ENCODE peak calls at places on chromosomes 5 and 9, in four cellular contexts. Q is transverse colon, C is SJCRH30, Y is H9. S is an unnamed sample. For H3K4me1, the result is how much of the 10 kb centered on the place peaks cover.

GRCh38 chr5:77599676-77600075 is 38.8 kb downstream of the OTP start:
- DNase-seq in C (no peak), Q (no peak), Y (no peak), S (no peak)

GRCh38 chr9:82495884-82496777 is 507.6 kb downstream of the SPATA31D1 start:
- DNase-seq in Y (no peak), C (no peak), Q (no peak), S (peak)

GRCh38 chr5:120614512-120614911 is 150.4 kb downstream of the PRR16 start:
- DNase-seq in Y (no peak), C (no peak), Q (no peak), S (no peak)

GRCh38 chr9:130371196-130371966 is 73.4 kb upstream of the ASS1 start:
- DNase-seq in Y (no peak), Q (no peak), C (no peak), S (no peak)

GRCh38 chr5:157820593-157821252 is 38.2 kb downstream of the CLINT1 start:
- DNase-seq in Q (no peak), Y (no peak), C (peak), S (no peak)

GRCh38 chr9:125747765-125748510 is 765 bp downstream of the PBX3 start:
- DNase-seq in Q (peak), C (peak), Y (no peak), S (peak)

GRCh38 chr9:17422994-17423680 is 155.7 kb upstream of the SH3GL2 start:
- DNase-seq in Y (no peak), C (no peak), Q (peak), S (no peak)

GRCh38 chr5:123278284-123278683 is 144.9 kb downstream of the CEP120 start:
- DNase-seq in Q (no peak), C (no peak), Y (no peak), S (no peak)

GRCh38 chr5:139828207-139828895 is 32.7 kb downstream of the PSD2 start:
- DNase-seq in Q (no peak), Y (no peak), C (no peak), S (no peak)

GRCh38 chr5:138841531-138841930 is 33.6 kb downstream of the LRRTM2 start:
- DNase-seq in C (no peak), Q (no peak), Y (no peak), S (no peak)

GRCh38 chr9:38052147-38052546 is 16.9 kb downstream of the SHB start:
- DNase-seq in Q (no peak), C (no peak), Y (no peak), S (no peak)

GRCh38 chr9:95058121-95058785 is 259.3 kb downstream of the FANCC start:
- DNase-seq in C (no peak), Y (no peak), Q (no peak), S (no peak)

GRCh38 chr5:173829826-173830225 is 58.3 kb upstream of the CPEB4 start:
- DNase-seq in Y (no peak), Q (no peak), C (no peak), S (no peak)

GRCh38 chr5:154209591-154210081 is 19.1 kb downstream of the GALNT10 start:
- DNase-seq in C (no peak), Y (no peak), Q (no peak), S (no peak)

GRCh38 chr5:10676224-10676623 is 84.8 kb downstream of the DAP start:
- DNase-seq in C (no peak), Q (no peak), Y (no peak), S (no peak)

GRCh38 chr5:126419102-126419501 is 4.1 kb upstream of the GRAMD2B start:
- DNase-seq in Q (no peak), C (no peak), Y (no peak), S (no peak)

DNA sequence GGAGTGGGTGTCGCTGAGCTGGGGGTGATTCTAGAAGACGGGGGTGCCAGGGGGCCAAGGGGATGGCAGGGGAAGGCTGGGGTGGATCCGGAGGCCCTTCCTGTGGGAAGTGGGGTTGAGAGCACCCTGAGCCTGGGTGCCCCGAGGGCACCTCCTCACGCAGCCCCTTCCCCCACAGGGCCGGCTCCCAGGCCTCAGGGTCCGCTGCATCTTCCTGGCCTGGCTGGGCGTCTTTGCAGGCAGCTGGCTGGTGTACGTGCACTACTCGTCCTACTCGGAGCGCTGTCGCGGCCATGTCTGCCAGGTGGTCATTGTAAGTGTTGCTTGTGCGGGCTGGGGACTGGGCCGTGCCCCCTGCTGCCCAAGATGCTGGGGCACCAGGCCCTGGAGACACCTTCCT is 5.0 kb downstream of the DIPK1B start:
- DNase-seq in Y (no peak), Q (no peak), C (no peak), S (no peak)
- H3K4me1 ChIP-seq in Y (under half), Q (under half), C (under half), S (half or more)

GRCh38 chr9:133890583-133890982 is 101.5 kb downstream of the VAV2 start:
- DNase-seq in Q (no peak), C (no peak), Y (no peak), S (no peak)
- H3K4me1 ChIP-seq in Q (under half), C (half or more), Y (under half), S (under half)

GRCh38 chr9:33840381-33840780 is 23.4 kb downstream of the UBE2R2 start:
- DNase-seq in Q (no peak), C (no peak), Y (no peak), S (no peak)
- H3K4me1 ChIP-seq in Q (under half), C (under half), Y (under half), S (half or more)

GRCh38 chr9:87613265-87614111 is 112.4 kb upstream of the CTSL start:
- DNase-seq in C (no peak), Y (no peak), Q (no peak), S (no peak)

GRCh38 chr9:87609002-87609401 is 111.3 kb downstream of the DAPK1 start:
- DNase-seq in Q (no peak), C (no peak), Y (no peak), S (no peak)

GRCh38 chr9:87612536-87612935 is 113.4 kb upstream of the CTSL start:
- DNase-seq in Y (no peak), C (no peak), Q (no peak), S (no peak)

GRCh38 chr9:87607859-87608258 is 110.2 kb downstream of the DAPK1 start:
- DNase-seq in Y (no peak), C (no peak), Q (no peak), S (no peak)

DNA sequence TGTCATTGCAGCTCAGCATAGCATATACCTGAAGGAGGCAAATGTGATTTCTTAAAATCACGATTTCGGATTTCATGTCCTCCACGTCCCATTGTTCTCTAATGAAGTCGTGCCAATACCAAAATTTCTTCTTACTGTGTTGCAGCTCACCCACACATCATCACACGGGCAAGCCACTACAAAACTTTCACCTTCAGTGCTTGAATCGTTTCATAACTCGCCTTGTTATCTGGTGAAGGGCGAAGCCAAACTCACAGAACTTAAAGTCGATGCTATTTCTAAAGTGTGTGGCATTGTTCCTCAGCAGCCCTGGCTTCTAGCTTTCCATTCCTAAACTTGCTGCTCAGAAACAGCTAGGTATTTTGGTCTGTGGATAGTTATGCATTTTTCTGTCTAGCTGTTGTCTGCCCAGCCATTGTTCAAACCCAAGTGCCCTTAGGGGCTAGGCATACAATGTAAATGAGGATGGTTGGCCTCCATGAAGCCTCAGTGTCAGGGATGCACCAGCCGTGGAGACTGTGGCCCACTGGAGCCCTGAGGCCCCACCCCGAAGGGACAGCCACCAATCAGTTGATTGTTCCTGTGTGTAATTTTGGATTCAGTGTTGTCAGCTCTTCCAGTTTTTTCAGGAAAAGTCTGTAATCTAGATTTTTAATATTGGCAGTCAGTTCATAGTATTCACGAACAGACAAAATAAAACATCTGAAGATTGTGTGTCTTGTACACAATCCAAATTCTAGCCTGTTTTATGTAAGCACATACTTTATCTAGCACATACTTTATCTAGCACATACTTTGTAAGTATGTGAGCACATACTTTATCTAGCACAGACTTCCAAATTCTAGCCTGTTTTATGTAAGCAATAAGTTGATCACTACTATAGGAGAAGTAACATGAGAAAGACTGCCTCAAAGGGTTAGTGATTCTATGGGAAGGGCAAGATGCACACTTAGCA is 112.8 kb downstream of the DAPK1 start:
- DNase-seq in C (no peak), Q (no peak), Y (no peak), S (no peak)
- H3K4me1 ChIP-seq in C (under half), Q (under half), Y (under half), S (under half)

GRCh38 chr9:36141288-36141687 is 4.8 kb downstream of the GLIPR2 start:
- DNase-seq in C (no peak), Y (peak), Q (no peak), S (no peak)
- H3K4me1 ChIP-seq in C (under half), Y (under half), Q (under half), S (under half)

GRCh38 chr9:136616307-136616635 is 46.4 kb upstream of the EGFL7 start:
- DNase-seq in Y (no peak), C (no peak), Q (no peak), S (peak)
- H3K4me1 ChIP-seq in Y (under half), C (under half), Q (under half), S (under half)

GRCh38 chr9:131405858-131406566 is 12.1 kb downstream of the PRRC2B start:
- DNase-seq in C (no peak), Y (no peak), Q (no peak), S (peak)

GRCh38 chr9:131405429-131405828 is 11.5 kb downstream of the PRRC2B start:
- DNase-seq in C (no peak), Q (no peak), Y (peak), S (peak)

GRCh38 chr9:131407717-131408195 is 13.9 kb downstream of the PRRC2B start:
- DNase-seq in Q (peak), Y (peak), C (no peak), S (peak)

GRCh38 chr9:131404987-131405386 is 11.1 kb downstream of the PRRC2B start:
- DNase-seq in Y (no peak), C (no peak), Q (no peak), S (no peak)

GRCh38 chr9:131406567-131407436 is 12.9 kb downstream of the PRRC2B start:
- DNase-seq in Q (no peak), C (no peak), Y (no peak), S (no peak)
- H3K4me1 ChIP-seq in Q (half or more), C (half or more), Y (under half), S (half or more)

GRCh38 chr9:78235771-78236510 is at the start of gene CEP78:
- DNase-seq in Q (peak), Y (peak), C (peak), S (peak)

GRCh38 chr9:78239506-78239905 is 3.6 kb downstream of the CEP78 start:
- DNase-seq in C (no peak), Q (peak), Y (no peak), S (no peak)

GRCh38 chr9:78235296-78235770 is 542 bp upstream of the CEP78 start:
- DNase-seq in Q (no peak), C (no peak), Y (no peak), S (no peak)

GRCh38 chr9:78236511-78236950 is 656 bp downstream of the CEP78 start:
- DNase-seq in C (no peak), Y (no peak), Q (no peak), S (no peak)

GRCh38 chr9:78238061-78239038 is 2.5 kb downstream of the CEP78 start:
- DNase-seq in Y (no peak), Q (no peak), C (no peak), S (no peak)
- H3K4me1 ChIP-seq in Y (under half), Q (under half), C (under half), S (under half)

GRCh38 chr9:80899208-80899607 is 790.1 kb downstream of the TLE1 start:
- DNase-seq in Q (no peak), C (no peak), Y (no peak), S (no peak)
- H3K4me1 ChIP-seq in Q (under half), C (under half), Y (under half), S (under half)

GRCh38 chr9:27337833-27338526 is 41.0 kb upstream of the EQTN start:
- DNase-seq in Y (no peak), Q (peak), C (no peak), S (no peak)

GRCh38 chr9:27339661-27340295 is 42.8 kb upstream of the EQTN start:
- DNase-seq in C (no peak), Q (no peak), Y (no peak), S (no peak)

GRCh38 chr9:27340876-27341540 is 44.1 kb upstream of the EQTN start:
- DNase-seq in Y (no peak), Q (no peak), C (no peak), S (no peak)

GRCh38 chr9:27336829-27337228 is 39.9 kb upstream of the EQTN start:
- DNase-seq in C (no peak), Y (no peak), Q (no peak), S (no peak)

DNA sequence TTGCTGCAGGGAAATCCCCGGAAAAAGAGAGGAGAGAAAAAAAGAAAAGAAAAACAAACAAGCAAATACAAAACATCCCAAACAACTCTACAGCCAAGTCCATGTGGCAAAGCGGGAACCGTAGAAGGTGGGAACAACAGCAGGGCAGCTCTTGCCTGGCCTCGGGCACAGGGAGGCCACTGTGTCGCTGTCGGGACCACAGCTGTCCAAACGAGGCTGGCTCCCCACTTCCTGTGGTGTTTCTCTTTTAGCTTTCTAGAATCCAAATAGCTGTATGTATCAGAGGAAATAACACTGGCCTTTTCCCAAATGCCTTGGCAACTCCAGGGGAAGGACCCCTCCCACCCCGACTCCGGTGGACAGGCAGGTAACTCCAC is 41.6 kb upstream of the EQTN start:
- DNase-seq in C (peak), Y (no peak), Q (no peak), S (no peak)
- H3K4me1 ChIP-seq in C (under half), Y (under half), Q (under half), S (under half)

S was measured in left ventricle myocardium inferior.